ENCODE peak calls at places on chromosomes 16 and 17, in ten cellular contexts. M is HCT116; U is lower leg skin; Q is stomach; K is CD8-positive, alpha-beta T cell; Z is AG04450; J is lung; F is fibroblast of pulmonary artery; T is heart left ventricle; R is mammary epithelial cell. C is an unnamed sample.

GRCh38 chr16:56450275-56450889 is 750 bp downstream of the NUDT21 start:
- DNase-seq in M (no peak), U (no peak), Q (no peak), K (no peak), Z (no peak), J (no peak), F (peak; percentile 8), T (no peak), R (peak; percentile 14), C (no peak)

GRCh38 chr16:57651344-57652333 is 16.5 kb upstream of the ADGRG3 start:
- DNase-seq in M (no peak), U (no peak), Q (no peak), K (no peak), Z (no peak), J (no peak), F (no peak), T (no peak), R (no peak), C (no peak)

GRCh38 chr17:7440823-7441174 is 1.5 kb downstream of the FGF11 start:
- DNase-seq in M (no peak), U (no peak), Q (no peak), K (no peak), Z (no peak), J (no peak), F (no peak), T (peak; percentile 80), R (peak; percentile 45), C (peak; percentile 34)

GRCh38 chr16:69611103-69611640 is 45.4 kb downstream of the NFAT5 start:
- DNase-seq in M (no peak), U (no peak), Q (no peak), K (no peak), Z (no peak), J (no peak), F (no peak), T (no peak), R (no peak), C (no peak)

GRCh38 chr16:83661656-83662055 is 146.1 kb upstream of the HSBP1 start:
- DNase-seq in M (no peak), U (no peak), Q (no peak), K (no peak), Z (no peak), J (no peak), F (no peak), T (no peak), R (peak; percentile 85), C (no peak)

GRCh38 chr16:68972720-68973119 is 129.4 kb downstream of the TANGO6 start:
- DNase-seq in M (no peak), U (no peak), Q (no peak), K (no peak), Z (peak; percentile 23), J (no peak), F (peak; percentile 83), T (no peak), R (peak; percentile 28), C (no peak)

GRCh38 chr17:8417806-8418205 is 17.9 kb upstream of the NDEL1 start:
- DNase-seq in M (no peak), U (no peak), Q (no peak), K (no peak), Z (no peak), J (no peak), F (no peak), T (no peak), R (no peak), C (no peak)

GRCh38 chr17:8324913-8325312 is 14.7 kb upstream of the ODF4 start:
- DNase-seq in M (no peak), U (no peak), Q (no peak), K (no peak), Z (no peak), J (no peak), F (no peak), T (no peak), R (no peak), C (no peak)

GRCh38 chr17:41992576-41992975 is 24.7 kb downstream of the DNAJC7 start:
- DNase-seq in M (no peak), U (no peak), Q (no peak), K (no peak), Z (no peak), J (no peak), F (no peak), T (no peak), R (no peak), C (no peak)

GRCh38 chr16:11060856-11061255 is 116.5 kb downstream of the CLEC16A start:
- DNase-seq in M (no peak), U (no peak), Q (no peak), K (no peak), Z (no peak), J (no peak), F (no peak), T (no peak), R (no peak), C (no peak)

GRCh38 chr17:33832295-33832694 is 422.8 kb upstream of the CCL2 start:
- DNase-seq in M (no peak), U (no peak), Q (no peak), K (no peak), Z (no peak), J (no peak), F (no peak), T (no peak), R (no peak), C (no peak)

GRCh38 chr16:68396481-68396880 is 51.8 kb downstream of the SMPD3 start:
- DNase-seq in M (peak; percentile 44), U (no peak), Q (peak; percentile 64), K (peak; percentile 32), Z (peak; percentile 16), J (peak; percentile 49), F (peak; percentile 57), T (peak; percentile 30), R (peak; percentile 26), C (peak; percentile 63)

GRCh38 chr16:84730406-84731106 is 30.8 kb downstream of the USP10 start:
- DNase-seq in M (peak; percentile 75), U (peak; percentile 74), Q (peak; percentile 63), K (no peak), Z (peak; percentile 83), J (peak; percentile 70), F (peak; percentile 95), T (no peak), R (peak; percentile 73), C (no peak)

GRCh38 chr17:41773190-41773588 is 13.3 kb downstream of the JUP start:
- DNase-seq in M (peak; percentile 79), U (peak; percentile 65), Q (peak; percentile 87), K (no peak), Z (peak; percentile 74), J (peak; percentile 63), F (peak; percentile 90), T (peak; percentile 86), R (peak; percentile 99), C (peak; percentile 85)

DNA sequence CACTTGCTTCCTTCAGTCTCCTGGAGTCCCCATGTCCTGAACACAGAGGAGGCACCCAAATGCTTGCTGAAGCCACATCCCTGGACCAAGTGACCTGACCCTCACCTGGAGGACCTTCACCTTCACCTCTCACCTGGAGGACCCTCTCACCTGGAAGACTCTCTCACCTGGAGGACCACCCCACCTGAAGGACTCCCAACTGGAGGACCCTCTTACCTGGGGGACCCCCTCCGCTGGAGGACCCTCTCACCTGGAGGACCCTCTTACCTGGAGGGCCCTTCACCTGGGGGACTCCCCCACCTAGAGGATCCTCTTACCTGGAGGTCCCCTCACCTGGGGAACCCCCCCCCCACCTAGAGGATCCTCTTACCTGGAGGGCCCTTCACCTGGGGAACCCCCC is 573 bp upstream of the CDK10 start:
- DNase-seq in M (no peak), U (no peak), Q (no peak), K (no peak), Z (no peak), J (no peak), F (no peak), T (no peak), R (no peak), C (no peak)
- H3K4me3 ChIP-seq in M (peak overlapping the region; percentile 57), U (no peak overlapping the region), Q (peak overlapping the region; percentile 68), K (no peak overlapping the region), Z (no peak overlapping the region), J (no peak overlapping the region), F (no peak overlapping the region), T (peak overlapping the region; percentile 75), R (no peak overlapping the region), C (peak overlapping the region; percentile 100)

DNA sequence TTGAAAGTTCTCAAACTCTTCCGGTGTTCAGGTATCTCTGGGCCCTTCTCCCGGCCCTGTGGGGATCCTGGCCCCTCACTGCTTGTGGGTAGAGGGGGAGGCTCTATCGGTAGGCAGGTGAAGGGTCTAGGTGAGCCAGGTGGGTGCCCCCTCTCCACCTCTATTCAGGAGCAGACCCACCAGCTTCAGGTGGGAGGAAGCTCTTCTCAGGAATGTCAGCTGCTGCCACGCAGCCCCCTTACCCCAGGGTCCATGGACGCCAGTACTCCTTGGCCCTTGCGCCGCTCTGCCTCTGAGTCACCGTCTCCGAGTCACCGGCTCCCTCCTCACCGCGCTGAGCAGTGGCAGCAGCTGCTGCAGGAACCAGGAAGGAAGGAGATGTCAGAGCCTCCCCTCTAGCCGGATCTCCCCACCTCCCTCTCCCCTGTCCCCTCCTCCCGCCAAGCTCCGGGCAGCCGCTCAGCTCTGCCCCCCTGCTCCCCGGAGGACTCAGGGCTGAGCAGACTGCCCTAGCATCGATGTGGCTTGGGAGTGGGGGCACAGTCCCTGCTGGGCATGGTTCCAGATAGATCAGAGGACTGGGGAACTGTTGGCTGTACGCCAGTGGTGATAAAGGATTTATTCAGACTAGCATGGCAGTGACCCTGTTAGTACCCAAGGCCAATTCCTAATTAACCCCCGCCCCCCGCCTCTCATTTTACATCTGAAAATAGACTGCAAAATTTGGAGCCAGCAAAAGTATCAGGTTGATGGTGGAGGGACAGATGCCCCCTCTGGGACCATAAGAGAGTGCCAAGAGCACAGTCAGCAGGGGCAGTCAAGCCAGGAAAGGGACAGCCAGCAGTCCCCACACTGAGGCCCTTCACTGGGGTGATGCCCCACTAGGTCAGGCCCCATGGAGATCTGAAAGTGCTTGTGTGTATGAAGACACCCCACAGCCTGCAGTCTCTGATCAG is at the start of gene OSBPL7:
- DNase-seq in M (peak; percentile 63), U (peak; percentile 35), Q (peak; percentile 81), K (peak; percentile 69), Z (peak; percentile 52), J (peak; percentile 83), F (peak; percentile 83), T (peak; percentile 86), R (peak; percentile 70), C (peak; percentile 85)
- TF ChIP-seq CTCF in M (peak; percentile 62), U (no peak), Q (no peak), K (no peak), Z (no peak), J (peak; percentile 3), F (peak; percentile 13), T (no peak), R (no peak), C (no peak)

GRCh38 chr16:1048442-1049112 is 24.0 kb upstream of the SSTR5 start:
- DNase-seq in M (no peak), U (no peak), Q (peak; percentile 39), K (no peak), Z (no peak), J (no peak), F (peak; percentile 39), T (peak; percentile 86), R (no peak), C (no peak)
- H3K4me3 ChIP-seq in M (peak overlapping the region; percentile 17), U (no peak overlapping the region), Q (no peak overlapping the region), K (no peak overlapping the region), Z (no peak overlapping the region), J (no peak overlapping the region), F (no peak overlapping the region), T (no peak overlapping the region), R (no peak overlapping the region), C (no peak overlapping the region)

GRCh38 chr17:66737524-66737923 is 97.4 kb upstream of the CACNG5 start:
- DNase-seq in M (no peak), U (no peak), Q (no peak), K (no peak), Z (no peak), J (no peak), F (peak; percentile 58), T (no peak), R (no peak), C (no peak)
- TF ChIP-seq CTCF in M (no peak), U (no peak), Q (no peak), K (no peak), Z (peak; percentile 17), J (no peak), F (peak; percentile 30), T (peak; percentile 31), R (no peak), C (no peak)

C was measured in pancreas.